ENCODE peak calls at places on chromosomes 4 and X, in ten cellular contexts. N, J, X, P, U, S, F, E, M and O are unnamed samples.
A peak's percentile ranks its signal among the peaks of the same experiment; 100 is the strongest.

GRCh38 chrX:132592880-132593279 is 104.0 kb upstream of the MBNL3 start:
- DNase-seq in E (peak; percentile 8), X (no peak), P (peak; percentile 5), F (no peak), J (peak; percentile 14), M (peak; percentile 6), U (no peak), S (peak; percentile 34), N (peak; percentile 39), O (peak; percentile 97)

GRCh38 chrX:83771664-83772063 is 89.3 kb upstream of the CYLC1 start:
- DNase-seq in J (no peak), U (no peak), X (no peak), N (no peak), F (no peak), S (no peak), P (no peak), E (peak; percentile 0), M (no peak), O (no peak)

GRCh38 chrX:110741213-110741796 is 54.3 kb downstream of the CHRDL1 start:
- DNase-seq in P (peak; percentile 62), U (no peak), X (no peak), J (no peak), M (no peak), S (peak; percentile 63), N (no peak), E (no peak), F (no peak), O (no peak)

GRCh38 chr4:77021614-77022089 is 54.1 kb downstream of the CCNI start:
- DNase-seq in E (no peak), N (no peak), F (no peak), U (peak; percentile 60), S (peak; percentile 78), P (peak; percentile 98), M (no peak), X (peak; percentile 66), J (no peak), O (no peak)

GRCh38 chr4:163592207-163592606 is 97.7 kb downstream of the TMA16 start:
- DNase-seq in N (no peak), F (no peak), X (no peak), J (no peak), M (no peak), S (no peak), P (no peak), U (no peak), E (peak; percentile 90), O (peak; percentile 68)

GRCh38 chr4:84309191-84309590 is 189.9 kb downstream of the NKX6-1 start:
- DNase-seq in J (no peak), E (no peak), M (no peak), P (no peak), X (no peak), S (no peak), F (no peak), N (no peak), U (no peak), O (no peak)

GRCh38 chr4:145098675-145099037 is 545 bp downstream of the ABCE1 start:
- DNase-seq in X (no peak), J (no peak), U (no peak), N (peak; percentile 56), E (peak; percentile 20), F (no peak), S (peak; percentile 61), M (no peak), P (peak; percentile 56), O (no peak)

GRCh38 chrX:124796989-124797388 is 450.6 kb downstream of the SH2D1A start:
- DNase-seq in J (no peak), N (no peak), E (no peak), X (no peak), F (no peak), U (no peak), M (no peak), P (no peak), S (no peak), O (no peak)

GRCh38 chr4:102869569-102870227 is 906 bp downstream of the CISD2 start:
- DNase-seq in X (no peak), E (no peak), J (no peak), U (no peak), N (no peak), F (no peak), S (no peak), P (no peak), M (no peak), O (peak; percentile 39)

GRCh38 chr4:148017801-148018200 is 285.9 kb downstream of the ARHGAP10 start:
- DNase-seq in F (no peak), S (no peak), M (no peak), X (no peak), U (no peak), P (no peak), J (no peak), N (no peak), E (no peak), O (no peak)

GRCh38 chrX:136525738-136526606 is 6.0 kb upstream of the VGLL1 start:
- DNase-seq in N (no peak), S (peak; percentile 70), U (no peak), M (no peak), X (peak; percentile 81), F (no peak), P (peak; percentile 82), E (peak; percentile 11), J (peak; percentile 84), O (no peak)

GRCh38 chr4:99248714-99249113 is 29.7 kb upstream of the ADH6 start:
- DNase-seq in F (no peak), E (peak; percentile 20), M (no peak), N (no peak), P (no peak), U (no peak), S (no peak), X (no peak), J (no peak), O (peak; percentile 0)

GRCh38 chrX:137575596-137576255 is 9.8 kb downstream of the ZIC3 start:
- DNase-seq in F (no peak), N (no peak), S (no peak), J (no peak), M (no peak), E (no peak), X (no peak), P (no peak), U (no peak), O (no peak)

GRCh38 chr4:3765271-3766206 is 646 bp upstream of the ADRA2C start:
- DNase-seq in U (no peak), J (peak; percentile 67), M (no peak), S (peak; percentile 84), F (no peak), X (peak; percentile 68), E (peak; percentile 31), P (peak; percentile 50), N (peak; percentile 41), O (no peak)

GRCh38 chr4:30434656-30435055 is 285.5 kb upstream of the PCDH7 start:
- DNase-seq in M (no peak), P (no peak), F (no peak), S (no peak), X (no peak), E (no peak), U (no peak), N (no peak), J (no peak), O (no peak)

GRCh38 chr4:118557298-118557851 is 127.8 kb upstream of the METTL14 start:
- DNase-seq in M (no peak), E (peak; percentile 89), J (no peak), S (peak; percentile 50), P (peak; percentile 82), N (no peak), F (no peak), U (peak; percentile 57), X (no peak), O (peak; percentile 3)

GRCh38 chr4:138049350-138049749 is 192.8 kb downstream of the SLC7A11 start:
- DNase-seq in M (peak; percentile 8), S (no peak), X (no peak), U (no peak), J (no peak), N (no peak), F (no peak), E (no peak), P (no peak), O (no peak)

GRCh38 chrX:21479695-21480280 is 105.6 kb downstream of the CNKSR2 start:
- DNase-seq in J (no peak), E (peak; percentile 22), M (no peak), U (peak; percentile 7), N (peak; percentile 48), S (peak; percentile 27), F (peak; percentile 2), P (peak; percentile 60), X (no peak), O (peak; percentile 15)

GRCh38 chrX:40573763-40574162 is 7.0 kb upstream of the ATP6AP2 start:
- DNase-seq in U (no peak), N (peak; percentile 18), M (no peak), X (no peak), F (peak; percentile 9), P (peak; percentile 3), J (no peak), E (no peak), S (no peak), O (no peak)

GRCh38 chr4:52657630-52658501 is 1.2 kb downstream of the USP46 start:
- DNase-seq in P (peak; percentile 63), J (peak; percentile 21), S (peak; percentile 42), X (peak; percentile 57), N (no peak), E (no peak), U (no peak), M (peak; percentile 1), F (no peak), O (no peak)

GRCh38 chr4:158859661-158860060 is 90.8 kb downstream of the FNIP2 start:
- DNase-seq in M (no peak), U (no peak), J (no peak), S (no peak), X (no peak), N (no peak), P (no peak), E (no peak), F (no peak), O (no peak)

GRCh38 chr4:8221476-8221875 is 22.4 kb downstream of the SH3TC1 start:
- DNase-seq in F (peak; percentile 58), U (no peak), X (no peak), J (no peak), S (peak; percentile 41), P (peak; percentile 79), N (no peak), M (no peak), E (no peak), O (no peak)

GRCh38 chrX:71616672-71617529 is 1.4 kb downstream of the CXCR3 start:
- DNase-seq in X (no peak), U (no peak), F (peak; percentile 49), S (no peak), J (no peak), P (no peak), E (no peak), N (peak; percentile 31), M (no peak), O (no peak)

GRCh38 chr4:10461091-10461849 is 4.0 kb upstream of the ZNF518B start:
- DNase-seq in M (no peak), P (peak; percentile 47), E (no peak), U (peak; percentile 34), S (peak; percentile 93), J (peak; percentile 14), F (peak; percentile 64), N (no peak), X (peak; percentile 81), O (no peak)

GRCh38 chrX:65572971-65573370 is 38.4 kb upstream of the LAS1L start:
- DNase-seq in U (no peak), M (no peak), J (no peak), X (no peak), E (no peak), N (no peak), F (no peak), S (no peak), P (no peak), O (no peak)

GRCh38 chr4:34731045-34731444 is 1513.3 kb downstream of the ARAP2 start:
- DNase-seq in U (no peak), F (no peak), N (no peak), J (no peak), P (no peak), X (no peak), M (no peak), E (no peak), S (no peak), O (no peak)

GRCh38 chr4:73707918-73708577 is 32.3 kb upstream of the CXCL8 start:
- DNase-seq in X (peak; percentile 73), S (peak; percentile 60), M (no peak), U (peak; percentile 83), F (no peak), J (peak; percentile 70), P (peak; percentile 81), E (no peak), N (no peak), O (no peak)

GRCh38 chr4:97104006-97104405 is 1039.3 kb downstream of the STPG2 start:
- DNase-seq in X (no peak), M (no peak), N (no peak), S (no peak), P (no peak), U (no peak), E (no peak), J (no peak), F (no peak), O (no peak)